ENCODE peak calls at places on chromosome 14, in seven cellular contexts. J, N, L, D, F, S and T are unnamed samples.

GRCh38 chr14:24692382-24693352 is 58.7 kb upstream of the GZMB start:
- DNase-seq in S (no peak), D (no peak), L (no peak), N (no peak), F (no peak), J (no peak), T (no peak)

GRCh38 chr14:80523518-80524117 is 312.3 kb upstream of the DIO2 start:
- DNase-seq in J (no peak), S (no peak), D (no peak), N (no peak), L (no peak), F (no peak), T (no peak)

GRCh38 chr14:41034969-41035368 is 571.7 kb upstream of the LRFN5 start:
- DNase-seq in D (no peak), S (no peak), F (no peak), L (no peak), N (no peak), J (no peak), T (no peak)

GRCh38 chr14:81416233-81416927 is 16.3 kb upstream of the STON2 start:
- DNase-seq in J (no peak), L (peak), D (no peak), N (no peak), S (no peak), F (no peak), T (no peak)

GRCh38 chr14:65618996-65619395 is 206.5 kb downstream of the FUT8 start:
- DNase-seq in S (no peak), D (no peak), N (no peak), L (no peak), J (no peak), F (no peak), T (no peak)

GRCh38 chr14:91294153-91294552 is 49.6 kb upstream of the GPR68 start:
- DNase-seq in S (no peak), D (no peak), N (no peak), J (no peak), F (no peak), L (no peak), T (no peak)

GRCh38 chr14:90388437-90388836 is 8.4 kb upstream of the CALM1 start:
- DNase-seq in F (no peak), J (peak), L (peak), D (no peak), N (no peak), S (no peak), T (peak)

GRCh38 chr14:101761881-101762529 is 496 bp downstream of the PPP2R5C start:
- DNase-seq in N (no peak), D (peak), F (no peak), S (no peak), L (no peak), J (no peak), T (peak)

GRCh38 chr14:83019744-83020414 is 1486.2 kb upstream of the SEL1L start:
- DNase-seq in F (no peak), N (no peak), J (no peak), L (no peak), D (no peak), S (no peak), T (no peak)

GRCh38 chr14:42469637-42470426 is 863.2 kb downstream of the LRFN5 start:
- DNase-seq in F (no peak), J (no peak), N (no peak), D (no peak), L (no peak), S (peak), T (no peak)

GRCh38 chr14:76574416-76574815 is 186.9 kb upstream of the VASH1 start:
- DNase-seq in N (no peak), F (no peak), S (no peak), J (no peak), L (no peak), D (no peak), T (no peak)

GRCh38 chr14:100237735-100238418 is 1.1 kb upstream of the YY1 start:
- DNase-seq in L (peak), S (no peak), D (peak), F (no peak), J (no peak), N (peak), T (peak)

GRCh38 chr14:105273062-105273461 is 24.7 kb downstream of the BTBD6 start:
- DNase-seq in F (no peak), D (no peak), J (no peak), S (no peak), N (no peak), L (no peak), T (peak)
- TF ChIP-seq JUND in F (no peak), D (no peak), J (no peak), S (no peak), N (no peak), L (no peak), T (no peak)

GRCh38 chr14:94994245-94994644 is 163.1 kb downstream of the DICER1 start:
- DNase-seq in J (no peak), D (no peak), S (no peak), N (no peak), L (no peak), F (no peak), T (no peak)
- TF ChIP-seq JUND in J (no peak), D (no peak), S (no peak), N (no peak), L (no peak), F (no peak), T (no peak)

GRCh38 chr14:93019367-93019843 is 96.3 kb downstream of the ITPK1 start:
- DNase-seq in F (no peak), L (no peak), S (no peak), J (no peak), D (no peak), N (peak), T (peak)
- TF ChIP-seq JUND in F (no peak), L (no peak), S (no peak), J (no peak), D (no peak), N (no peak), T (no peak)

DNA sequence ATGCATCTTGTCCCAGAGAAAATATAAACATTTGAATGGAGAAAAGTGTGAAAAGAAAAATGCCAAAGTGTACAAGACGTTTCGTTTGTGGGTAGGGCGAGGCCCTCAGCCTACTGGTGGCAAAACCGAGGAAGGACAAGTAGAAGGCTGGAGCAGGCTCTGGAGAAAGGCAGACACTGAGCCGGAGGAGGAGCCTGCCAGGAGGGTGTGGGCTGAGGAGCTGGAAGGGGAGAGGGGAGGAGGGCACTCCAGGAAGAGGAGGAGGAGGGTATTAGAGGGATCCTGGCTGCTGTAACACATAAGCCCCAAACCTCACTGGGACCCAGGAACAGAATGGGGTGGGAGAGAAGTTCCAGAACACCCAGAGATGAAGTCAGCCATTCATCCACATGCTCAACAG is 47.7 kb downstream of the CLMN start:
- DNase-seq in L (no peak), J (no peak), F (no peak), S (no peak), D (no peak), N (no peak), T (no peak)
- TF ChIP-seq JUND in L (no peak), J (no peak), F (no peak), S (no peak), D (no peak), N (no peak), T (no peak)

GRCh38 chr14:68946423-68946822 is 32.7 kb downstream of the ACTN1 start:
- DNase-seq in D (no peak), N (no peak), S (no peak), F (no peak), J (no peak), L (no peak), T (no peak)

GRCh38 chr14:68949236-68949965 is 29.7 kb downstream of the ACTN1 start:
- DNase-seq in D (peak), L (no peak), S (no peak), F (no peak), J (no peak), N (no peak), T (no peak)

GRCh38 chr14:68948686-68949085 is 30.4 kb downstream of the ACTN1 start:
- DNase-seq in N (no peak), F (no peak), S (no peak), D (peak), J (no peak), L (no peak), T (no peak)

GRCh38 chr14:68945585-68946289 is 33.4 kb downstream of the ACTN1 start:
- DNase-seq in L (peak), F (no peak), N (peak), S (no peak), J (no peak), D (no peak), T (no peak)

GRCh38 chr14:68947802-68948201 is 31.3 kb downstream of the ACTN1 start:
- DNase-seq in S (no peak), L (no peak), N (no peak), J (no peak), D (no peak), F (no peak), T (no peak)
- TF ChIP-seq JUND in S (no peak), L (no peak), N (no peak), J (no peak), D (no peak), F (no peak), T (no peak)

DNA sequence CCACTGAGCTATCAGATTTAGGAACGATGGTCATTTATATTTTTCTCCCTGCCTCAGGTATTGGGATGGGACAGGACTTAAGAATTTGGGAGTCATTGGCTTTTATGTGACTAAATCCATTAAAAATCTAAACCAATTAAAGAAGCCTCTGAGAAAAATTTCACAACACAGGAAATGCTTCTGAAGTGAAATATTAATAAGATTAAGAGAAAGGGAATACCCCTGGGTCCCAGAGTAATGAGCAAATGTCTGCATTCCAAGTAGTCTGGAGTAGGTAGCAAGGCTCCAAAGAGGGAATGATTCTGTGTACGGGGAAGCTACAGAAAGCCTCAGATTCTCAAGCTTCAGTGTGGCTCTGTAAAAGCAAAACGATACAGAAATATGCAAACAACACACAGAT is 707 bp upstream of the MED6 start:
- DNase-seq in F (no peak), D (no peak), S (no peak), N (no peak), L (no peak), J (no peak), T (no peak)
- TF ChIP-seq JUND in F (no peak), D (no peak), S (no peak), N (no peak), L (no peak), J (no peak), T (no peak)

GRCh38 chr14:31508140-31508539 is 20.3 kb upstream of the GPR33 start:
- DNase-seq in J (no peak), D (no peak), F (no peak), S (no peak), L (peak), N (no peak), T (no peak)

GRCh38 chr14:31510855-31511254 is 23.0 kb upstream of the GPR33 start:
- DNase-seq in N (no peak), J (no peak), L (no peak), D (no peak), S (no peak), F (no peak), T (no peak)

GRCh38 chr14:31505411-31505810 is 17.6 kb upstream of the GPR33 start:
- DNase-seq in D (no peak), L (no peak), S (no peak), N (no peak), J (no peak), F (no peak), T (no peak)

DNA sequence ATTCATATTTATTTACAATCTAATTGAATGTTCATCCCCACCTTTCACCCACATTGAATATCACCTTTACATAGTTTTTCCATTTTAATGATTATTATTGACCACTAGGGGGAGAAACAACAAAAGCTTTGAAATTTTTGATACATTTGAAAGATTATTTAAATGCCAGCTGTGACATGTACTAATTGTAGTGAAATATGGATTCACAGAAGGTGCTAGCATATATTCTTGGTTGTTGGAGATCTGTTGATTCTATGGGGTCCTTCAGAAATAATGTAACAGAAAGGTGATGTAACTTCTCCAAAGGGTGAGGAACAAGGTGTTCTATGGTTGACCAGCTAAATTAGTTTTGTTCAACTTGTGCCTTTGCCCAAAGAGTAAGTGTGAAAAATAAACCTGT is 22.4 kb upstream of the GPR33 start:
- DNase-seq in L (peak), S (no peak), F (no peak), D (peak), N (peak), J (peak), T (peak)
- TF ChIP-seq JUND in L (no peak), S (no peak), F (no peak), D (no peak), N (no peak), J (no peak), T (no peak)